ENCODE peak calls at places on chromosome 17, in nine cellular contexts. J is LNCaP clone FGC; D is AG10803; W is ovary; Y is suprapubic skin; H is astrocyte; K is psoas muscle; I is CD8-positive, alpha-beta T cell; G is cardiac fibroblast. U is an unnamed sample.

GRCh38 chr17:50301891-50302584 is 27.8 kb downstream of the TMEM92 start:
- DNase-seq in J (no peak), D (no peak), W (no peak), Y (no peak), H (no peak), K (no peak), I (no peak), G (no peak), U (no peak)

GRCh38 chr17:13671771-13672170 is 70.0 kb upstream of the HS3ST3A1 start:
- DNase-seq in J (no peak), D (peak; percentile 34), W (no peak), Y (no peak), H (peak; percentile 66), K (no peak), I (no peak), G (no peak), U (peak; percentile 17)

GRCh38 chr17:82399601-82400101 is 18.5 kb upstream of the HEXD start:
- DNase-seq in J (no peak), D (peak; percentile 19), W (no peak), Y (no peak), H (no peak), K (peak; percentile 71), I (no peak), G (no peak), U (no peak)

GRCh38 chr17:49249890-49250522 is 19.4 kb upstream of the PHOSPHO1 start:
- DNase-seq in J (no peak), D (no peak), W (no peak), Y (no peak), H (no peak), K (no peak), I (no peak), G (no peak), U (no peak)

GRCh38 chr17:20934288-20934687 is 108.5 kb downstream of the USP22 start:
- DNase-seq in J (no peak), D (no peak), W (no peak), Y (no peak), H (no peak), K (no peak), I (no peak), G (peak; percentile 26), U (no peak)

GRCh38 chr17:10836966-10837599 is 804 bp downstream of the PIRT start:
- DNase-seq in J (no peak), D (no peak), W (no peak), Y (no peak), H (no peak), K (no peak), I (no peak), G (no peak), U (no peak)

GRCh38 chr17:4648741-4649140 is 7.3 kb upstream of the ALOX15 start:
- DNase-seq in J (no peak), D (no peak), W (no peak), Y (no peak), H (no peak), K (no peak), I (no peak), G (no peak), U (no peak)

GRCh38 chr17:60161598-60162330 is 12.0 kb downstream of the CA4 start:
- DNase-seq in J (no peak), D (no peak), W (no peak), Y (no peak), H (no peak), K (no peak), I (no peak), G (no peak), U (no peak)

GRCh38 chr17:57293077-57293476 is 36.8 kb downstream of the MSI2 start:
- DNase-seq in J (no peak), D (no peak), W (no peak), Y (no peak), H (peak; percentile 80), K (no peak), I (no peak), G (peak; percentile 9), U (no peak)

GRCh38 chr17:67393809-67394418 is 16.8 kb downstream of the PITPNC1 start:
- DNase-seq in J (no peak), D (no peak), W (no peak), Y (no peak), H (no peak), K (no peak), I (no peak), G (no peak), U (no peak)

GRCh38 chr17:67390006-67390645 is 13.0 kb downstream of the PITPNC1 start:
- DNase-seq in J (no peak), D (no peak), W (no peak), Y (no peak), H (no peak), K (no peak), I (no peak), G (no peak), U (peak; percentile 16)

GRCh38 chr17:67392111-67392510 is 15.0 kb downstream of the PITPNC1 start:
- DNase-seq in J (no peak), D (no peak), W (no peak), Y (no peak), H (no peak), K (no peak), I (no peak), G (no peak), U (no peak)

GRCh38 chr17:67388986-67389385 is 11.9 kb downstream of the PITPNC1 start:
- DNase-seq in J (no peak), D (no peak), W (no peak), Y (no peak), H (no peak), K (no peak), I (no peak), G (no peak), U (no peak)

DNA sequence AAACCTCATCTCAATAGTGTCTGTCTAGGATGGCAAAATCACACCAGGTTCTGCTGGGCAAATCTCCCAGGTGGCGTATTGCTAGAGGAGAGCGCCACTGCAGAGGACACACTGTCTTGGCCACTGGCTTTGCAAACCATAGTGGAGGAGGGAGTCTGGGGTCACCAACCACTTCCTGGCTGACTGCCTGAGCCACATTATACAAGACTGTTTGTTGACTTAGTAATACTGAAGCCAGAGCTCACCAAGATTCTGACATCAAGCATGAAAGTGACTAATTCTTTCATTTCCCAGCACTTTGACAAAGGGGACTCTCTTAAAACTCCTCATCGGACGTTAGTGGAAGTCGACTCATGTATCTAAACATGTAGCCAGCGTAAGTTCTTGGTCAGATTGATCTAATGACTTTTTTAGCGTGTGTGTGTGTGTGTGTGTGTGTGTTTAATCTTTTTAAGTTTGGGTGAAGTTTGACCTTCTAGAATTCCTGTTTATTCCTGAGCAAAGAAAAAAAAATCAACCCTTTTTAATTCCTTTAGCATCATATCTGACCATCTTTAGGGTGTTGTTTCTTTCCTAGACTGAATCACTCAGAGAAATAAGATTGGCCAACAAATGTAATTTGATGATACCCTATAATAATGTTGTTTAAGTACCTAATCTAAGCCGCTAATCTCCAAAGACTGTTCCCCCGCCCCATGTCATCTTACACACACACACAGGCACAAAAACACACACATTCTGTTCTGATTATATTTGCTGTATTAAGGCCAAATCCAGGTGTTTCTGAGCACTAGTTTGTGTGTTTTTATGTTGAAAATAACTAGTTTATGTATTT is 13.8 kb downstream of the PITPNC1 start:
- DNase-seq in J (no peak), D (peak; percentile 87), W (peak; percentile 37), Y (no peak), H (peak; percentile 99), K (no peak), I (peak; percentile 69), G (peak; percentile 86), U (peak; percentile 93)
- TF ChIP-seq CTCF in J (no peak), D (no peak), W (no peak), Y (no peak), H (no peak), K (no peak), I (no peak), G (no peak), U (no peak)

DNA sequence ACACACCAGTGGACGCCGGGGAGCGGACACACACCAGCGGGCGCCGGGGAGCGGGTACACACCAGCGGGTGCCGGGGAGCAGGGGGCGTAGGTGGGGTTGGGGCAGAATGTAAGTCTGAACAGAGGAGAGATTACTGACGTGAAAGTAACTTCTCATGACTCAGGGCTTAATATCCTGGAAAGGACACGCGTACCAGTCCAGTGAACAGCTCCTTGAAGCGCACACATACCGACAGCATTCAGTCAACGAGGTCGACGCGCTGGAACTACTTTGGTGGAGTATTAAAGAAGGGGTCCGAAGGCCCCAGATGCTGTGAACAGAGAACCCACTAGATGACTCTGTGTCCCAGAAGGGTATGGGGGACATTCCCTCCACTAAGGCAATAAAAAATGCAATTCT is 129.6 kb downstream of the ENGASE start:
- DNase-seq in J (no peak), D (no peak), W (no peak), Y (no peak), H (no peak), K (no peak), I (no peak), G (no peak), U (no peak)
- TF ChIP-seq CTCF in J (no peak), D (no peak), W (no peak), Y (no peak), H (no peak), K (no peak), I (no peak), G (no peak), U (no peak)

DNA sequence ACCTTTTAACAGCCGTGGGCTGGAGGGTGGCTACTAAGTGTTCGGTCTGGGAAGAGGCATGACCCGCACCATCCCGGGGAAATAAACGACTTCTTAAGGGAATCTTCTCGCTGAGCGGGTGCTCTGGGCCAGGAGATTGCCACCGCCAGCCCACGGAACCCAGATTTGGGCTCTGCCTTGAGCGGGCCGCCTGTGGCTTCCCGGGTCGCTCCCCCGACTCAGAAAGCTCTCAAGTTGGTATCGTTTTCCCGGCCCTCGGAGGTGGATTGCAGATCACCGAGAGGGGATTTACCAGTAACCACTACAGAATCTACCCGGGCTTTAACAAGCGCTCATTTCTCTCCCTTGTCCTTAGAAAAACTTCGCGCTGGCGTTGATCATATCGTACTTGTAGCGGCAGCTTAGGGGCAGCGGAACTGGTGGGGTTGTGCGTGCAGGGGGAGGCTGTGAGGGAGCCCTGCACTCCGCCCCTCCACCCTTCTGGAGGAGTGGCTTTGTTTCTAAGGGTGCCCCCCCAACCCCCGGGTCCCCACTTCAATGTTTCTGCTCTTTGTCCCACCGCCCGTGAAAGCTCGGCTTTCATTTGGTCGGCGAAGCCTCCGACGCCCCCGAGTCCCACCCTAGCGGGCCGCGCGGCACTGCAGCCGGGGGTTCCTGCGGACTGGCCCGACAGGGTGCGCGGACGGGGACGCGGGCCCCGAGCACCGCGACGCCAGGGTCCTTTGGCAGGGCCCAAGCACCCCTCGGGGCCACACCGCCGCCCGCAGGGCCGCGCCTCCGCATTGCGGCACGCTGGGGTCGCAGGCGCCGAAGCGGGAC is 3.6 kb upstream of the CBX4 start:
- DNase-seq in J (no peak), D (no peak), W (peak; percentile 68), Y (no peak), H (no peak), K (no peak), I (peak; percentile 48), G (no peak), U (peak; percentile 34)
- TF ChIP-seq CTCF in J (no peak), D (no peak), W (peak; percentile 36), Y (no peak), H (no peak), K (no peak), I (no peak), G (no peak), U (no peak)

DNA sequence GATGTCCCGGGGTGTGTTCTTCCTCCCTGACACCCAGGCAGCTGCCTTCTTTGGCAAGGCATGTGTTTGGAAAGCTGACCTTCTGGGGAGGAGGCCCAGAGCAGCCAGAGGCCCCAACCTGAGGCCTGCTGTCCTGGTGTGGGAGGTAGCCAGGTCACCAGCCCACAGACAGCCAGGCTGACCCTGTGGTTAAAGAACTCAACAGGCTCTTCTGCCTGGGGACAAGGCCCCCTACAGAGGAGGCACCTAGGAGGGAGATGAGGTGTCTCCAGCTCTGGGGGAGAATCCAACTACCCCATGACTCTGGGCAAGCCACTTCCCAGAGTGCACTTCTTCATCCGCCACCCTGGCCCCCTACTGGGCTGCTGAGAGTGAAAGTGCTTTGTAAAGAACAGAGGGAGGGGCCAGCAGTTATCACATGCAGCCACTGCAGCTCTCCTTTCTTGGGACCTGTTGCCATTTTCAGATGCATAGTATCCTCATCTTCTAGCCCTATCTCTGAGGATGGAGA is 13.1 kb upstream of the SREBF1 start:
- DNase-seq in J (no peak), D (peak; percentile 37), W (peak; percentile 75), Y (no peak), H (peak; percentile 30), K (peak; percentile 73), I (peak; percentile 84), G (peak; percentile 74), U (peak; percentile 66)
- TF ChIP-seq CTCF in J (no peak), D (peak; percentile 39), W (peak; percentile 52), Y (no peak), H (peak; percentile 19), K (peak; percentile 25), I (no peak), G (peak; percentile 21), U (peak; percentile 19)